ENCODE peak calls at places on chromosome 16, in eight cellular contexts. H, M, T, D, E, K, U and Y are unnamed samples.

GRCh38 chr16:68235105-68235881 is 634 bp downstream of the ESRP2 start:
- DNase-seq in H (peak), M (no peak), T (no peak), D (no peak), E (no peak), K (peak), U (no peak), Y (no peak)

GRCh38 chr16:56995136-56995805 is 5.9 kb downstream of the NLRC5 start:
- DNase-seq in H (no peak), M (no peak), T (no peak), D (no peak), E (no peak), K (no peak), U (no peak), Y (no peak)

GRCh38 chr16:80175011-80175410 is 365.8 kb upstream of the DYNLRB2 start:
- DNase-seq in H (no peak), M (no peak), T (no peak), D (no peak), E (no peak), K (no peak), U (no peak), Y (no peak)

GRCh38 chr16:1640261-1640956 is 28.2 kb downstream of the CRAMP1 start:
- DNase-seq in H (no peak), M (no peak), T (no peak), D (no peak), E (no peak), K (no peak), U (no peak), Y (no peak)

GRCh38 chr16:30084816-30085159 is 6.9 kb downstream of the TBX6 start:
- DNase-seq in H (no peak), M (no peak), T (no peak), D (no peak), E (no peak), K (no peak), U (peak), Y (no peak)

GRCh38 chr16:86572041-86572521 is 5.5 kb downstream of the FOXC2 start:
- DNase-seq in H (no peak), M (no peak), T (no peak), D (no peak), E (no peak), K (no peak), U (no peak), Y (no peak)

GRCh38 chr16:29007865-29008593 is 23.2 kb downstream of the LAT start:
- DNase-seq in H (no peak), M (peak), T (no peak), D (no peak), E (no peak), K (peak), U (no peak), Y (peak)

GRCh38 chr16:86041807-86042206 is 142.8 kb downstream of the IRF8 start:
- DNase-seq in H (no peak), M (no peak), T (no peak), D (no peak), E (no peak), K (no peak), U (no peak), Y (no peak)

GRCh38 chr16:69309316-69309715 is 1.8 kb upstream of the VPS4A start:
- DNase-seq in H (no peak), M (no peak), T (no peak), D (no peak), E (no peak), K (no peak), U (no peak), Y (no peak)

GRCh38 chr16:49057391-49057790 is 224.2 kb downstream of the CBLN1 start:
- DNase-seq in H (no peak), M (no peak), T (no peak), D (no peak), E (no peak), K (no peak), U (no peak), Y (no peak)

GRCh38 chr16:72372646-72373045 is 200.7 kb upstream of the PMFBP1 start:
- DNase-seq in H (no peak), M (no peak), T (no peak), D (no peak), E (no peak), K (no peak), U (no peak), Y (no peak)

GRCh38 chr16:23836404-23837291 is 865 bp downstream of the PRKCB start:
- DNase-seq in H (no peak), M (peak), T (no peak), D (no peak), E (no peak), K (no peak), U (no peak), Y (peak)

GRCh38 chr16:66886914-66887313 is 6.6 kb downstream of the PDP2 start:
- DNase-seq in H (no peak), M (no peak), T (no peak), D (no peak), E (no peak), K (no peak), U (no peak), Y (no peak)

GRCh38 chr16:8866118-8866883 is 2.5 kb downstream of the CARHSP1 start:
- DNase-seq in H (no peak), M (no peak), T (no peak), D (no peak), E (no peak), K (no peak), U (peak), Y (no peak)

GRCh38 chr16:89100601-89101302 is 7.1 kb downstream of the ACSF3 start:
- DNase-seq in H (no peak), M (no peak), T (no peak), D (no peak), E (no peak), K (no peak), U (no peak), Y (peak)

GRCh38 chr16:73878616-73879015 is 418.0 kb upstream of the PSMD7 start:
- DNase-seq in H (peak), M (no peak), T (peak), D (peak), E (no peak), K (peak), U (no peak), Y (no peak)

GRCh38 chr16:49643429-49644142 is 212.3 kb downstream of the ZNF423 start:
- DNase-seq in H (no peak), M (no peak), T (no peak), D (no peak), E (no peak), K (no peak), U (no peak), Y (no peak)

GRCh38 chr16:46620265-46621005 is 744 bp downstream of the SHCBP1 start:
- DNase-seq in H (no peak), M (no peak), T (no peak), D (peak), E (no peak), K (peak), U (no peak), Y (no peak)

GRCh38 chr16:21301168-21301894 is 23.2 kb upstream of the CRYM start:
- DNase-seq in H (peak), M (no peak), T (peak), D (peak), E (no peak), K (peak), U (peak), Y (no peak)

GRCh38 chr16:106623-107324 is 28.7 kb downstream of the MPG start:
- DNase-seq in H (peak), M (peak), T (peak), D (peak), E (no peak), K (peak), U (peak), Y (peak)

GRCh38 chr16:21277927-21278706 is at the start of gene CRYM:
- DNase-seq in H (no peak), M (no peak), T (no peak), D (peak), E (no peak), K (peak), U (peak), Y (peak)

GRCh38 chr16:81883235-81883634 is 104.1 kb downstream of the PLCG2 start:
- DNase-seq in H (no peak), M (no peak), T (no peak), D (no peak), E (no peak), K (no peak), U (no peak), Y (no peak)

GRCh38 chr16:89922477-89922883 is 662 bp upstream of the TUBB3 start:
- DNase-seq in H (peak), M (no peak), T (no peak), D (peak), E (peak), K (peak), U (peak), Y (peak)

GRCh38 chr16:83438326-83438725 is 369.5 kb upstream of the HSBP1 start:
- DNase-seq in H (no peak), M (no peak), T (no peak), D (no peak), E (no peak), K (no peak), U (no peak), Y (no peak)

GRCh38 chr16:25366078-25366477 is 108.4 kb upstream of the ZKSCAN2 start:
- DNase-seq in H (no peak), M (no peak), T (no peak), D (no peak), E (no peak), K (no peak), U (no peak), Y (no peak)

GRCh38 chr16:86751081-86752030 is 173.0 kb downstream of the FOXL1 start:
- DNase-seq in H (no peak), M (no peak), T (no peak), D (no peak), E (no peak), K (peak), U (no peak), Y (no peak)

GRCh38 chr16:31258366-31258765 is 1.4 kb upstream of the ITGAM start:
- DNase-seq in H (no peak), M (no peak), T (no peak), D (no peak), E (no peak), K (no peak), U (no peak), Y (no peak)

GRCh38 chr16:69435977-69436729 is 11.7 kb downstream of the CYB5B start:
- DNase-seq in H (no peak), M (no peak), T (no peak), D (no peak), E (no peak), K (no peak), U (no peak), Y (no peak)

GRCh38 chr16:89325861-89326471 is 108.5 kb downstream of the ZNF778 start:
- DNase-seq in H (no peak), M (no peak), T (no peak), D (peak), E (no peak), K (peak), U (peak), Y (no peak)

GRCh38 chr16:2149630-2150417 is 1.4 kb downstream of the RAB26 start:
- DNase-seq in H (no peak), M (no peak), T (no peak), D (peak), E (no peak), K (peak), U (no peak), Y (no peak)

GRCh38 chr16:19844945-19845641 is 39.6 kb downstream of the GPRC5B start:
- DNase-seq in H (peak), M (no peak), T (peak), D (peak), E (no peak), K (peak), U (peak), Y (no peak)

GRCh38 chr16:50530277-50531236 is 17.6 kb upstream of the NKD1 start:
- DNase-seq in H (peak), M (no peak), T (no peak), D (no peak), E (no peak), K (peak), U (no peak), Y (no peak)

GRCh38 chr16:90022209-90023077 is 3.2 kb upstream of the DBNDD1 start:
- DNase-seq in H (peak), M (peak), T (peak), D (peak), E (no peak), K (peak), U (peak), Y (peak)

GRCh38 chr16:89052824-89053724 is 40.6 kb upstream of the ACSF3 start:
- DNase-seq in H (no peak), M (no peak), T (no peak), D (peak), E (no peak), K (peak), U (no peak), Y (no peak)

DNA sequence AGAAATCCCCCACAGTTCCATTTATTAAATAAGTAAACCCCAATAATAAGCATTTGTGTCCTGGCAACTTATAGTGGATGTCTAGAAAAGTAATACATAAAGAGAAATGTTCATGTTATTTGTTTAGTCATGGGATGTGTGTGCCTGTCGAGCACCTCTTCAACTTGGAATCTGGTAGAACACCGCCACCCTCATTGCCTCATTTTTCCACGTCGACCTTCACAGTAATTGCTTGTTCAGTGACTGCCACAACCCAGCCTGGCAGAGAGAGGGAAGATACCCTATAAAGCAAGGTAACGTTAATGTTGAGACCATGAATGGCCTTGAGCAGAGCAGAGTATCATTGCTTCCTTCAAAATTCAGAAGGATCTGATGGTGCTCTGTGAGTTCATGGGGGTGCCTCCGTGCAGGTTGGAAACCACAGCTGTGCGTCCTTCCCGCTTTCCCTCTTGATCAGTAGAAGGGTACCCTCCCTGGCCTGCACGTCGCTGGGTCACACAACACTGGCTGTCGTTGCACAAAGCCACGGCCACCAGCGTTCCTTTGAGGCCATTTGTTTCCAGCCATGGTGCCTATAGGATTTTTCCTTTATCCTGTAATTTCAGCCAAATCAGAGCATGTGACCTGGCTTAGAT is 3.7 kb upstream of the DNASE1 start:
- DNase-seq in H (no peak), M (no peak), T (no peak), D (no peak), E (no peak), K (no peak), U (no peak), Y (no peak)
- H3K27ac ChIP-seq in H (no peak), M (no peak), T (no peak), D (no peak), E (no peak), K (no peak), U (no peak), Y (no peak)

GRCh38 chr16:11258553-11259287 is 2.7 kb upstream of the SOCS1 start:
- DNase-seq in H (no peak), M (peak), T (no peak), D (no peak), E (no peak), K (no peak), U (peak), Y (no peak)
- H3K4me3 ChIP-seq in H (no peak), M (peak), T (no peak), D (no peak), E (peak), K (no peak), U (no peak), Y (no peak)

DNA sequence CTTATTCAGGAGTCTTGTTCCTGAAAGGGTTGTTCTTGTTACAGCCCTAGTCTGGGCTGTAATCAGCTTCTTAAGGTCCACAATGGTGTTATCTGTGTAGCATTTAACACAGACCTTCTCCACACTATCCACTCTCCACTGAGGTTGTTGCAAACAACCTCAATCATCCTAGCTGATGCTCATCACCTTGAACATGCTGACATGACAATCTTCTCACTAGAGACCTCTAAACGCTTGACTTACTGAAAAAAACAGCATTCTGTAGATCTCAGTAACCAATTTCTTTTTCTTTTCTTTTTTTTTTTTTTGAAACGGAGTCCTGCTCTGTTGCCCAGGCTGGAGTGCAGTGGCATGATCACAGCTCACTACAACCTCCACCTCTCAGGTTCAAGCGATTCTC is 3.6 kb downstream of the TNFRSF17 start:
- DNase-seq in H (no peak), M (no peak), T (no peak), D (no peak), E (no peak), K (no peak), U (no peak), Y (no peak)
- H3K27ac ChIP-seq in H (no peak), M (no peak), T (no peak), D (no peak), E (no peak), K (no peak), U (no peak), Y (no peak)

GRCh38 chr16:3383045-3383448 is 17.8 kb downstream of the ZSCAN32 start:
- DNase-seq in H (no peak), M (no peak), T (no peak), D (no peak), E (no peak), K (no peak), U (no peak), Y (no peak)

GRCh38 chr16:3375680-3376079 is 20.0 kb downstream of the OR2C1 start:
- DNase-seq in H (no peak), M (no peak), T (no peak), D (no peak), E (no peak), K (no peak), U (no peak), Y (no peak)

DNA sequence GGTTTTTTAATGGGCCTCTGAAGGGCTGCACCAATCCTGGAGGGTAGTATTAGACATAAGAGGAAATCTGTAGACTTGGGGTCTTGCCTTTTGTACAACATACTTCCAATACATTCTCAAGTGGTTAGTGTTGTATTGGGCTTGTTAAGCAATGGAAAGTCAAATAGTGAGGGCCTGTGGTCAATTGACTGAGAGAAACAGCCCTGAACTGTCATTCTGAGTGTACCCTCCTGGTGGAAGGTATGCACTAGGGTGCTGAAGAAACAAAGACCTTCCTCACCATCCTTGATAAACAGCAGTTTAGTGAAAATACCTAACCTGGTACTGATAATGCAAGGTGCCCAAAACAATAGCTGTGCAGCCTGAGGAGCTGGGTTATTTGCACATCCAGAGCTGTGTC is 22.2 kb downstream of the OR2C1 start:
- DNase-seq in H (no peak), M (no peak), T (no peak), D (no peak), E (no peak), K (no peak), U (no peak), Y (no peak)
- H3K4me3 ChIP-seq in H (no peak), M (no peak), T (no peak), D (no peak), E (no peak), K (no peak), U (no peak), Y (no peak)

DNA sequence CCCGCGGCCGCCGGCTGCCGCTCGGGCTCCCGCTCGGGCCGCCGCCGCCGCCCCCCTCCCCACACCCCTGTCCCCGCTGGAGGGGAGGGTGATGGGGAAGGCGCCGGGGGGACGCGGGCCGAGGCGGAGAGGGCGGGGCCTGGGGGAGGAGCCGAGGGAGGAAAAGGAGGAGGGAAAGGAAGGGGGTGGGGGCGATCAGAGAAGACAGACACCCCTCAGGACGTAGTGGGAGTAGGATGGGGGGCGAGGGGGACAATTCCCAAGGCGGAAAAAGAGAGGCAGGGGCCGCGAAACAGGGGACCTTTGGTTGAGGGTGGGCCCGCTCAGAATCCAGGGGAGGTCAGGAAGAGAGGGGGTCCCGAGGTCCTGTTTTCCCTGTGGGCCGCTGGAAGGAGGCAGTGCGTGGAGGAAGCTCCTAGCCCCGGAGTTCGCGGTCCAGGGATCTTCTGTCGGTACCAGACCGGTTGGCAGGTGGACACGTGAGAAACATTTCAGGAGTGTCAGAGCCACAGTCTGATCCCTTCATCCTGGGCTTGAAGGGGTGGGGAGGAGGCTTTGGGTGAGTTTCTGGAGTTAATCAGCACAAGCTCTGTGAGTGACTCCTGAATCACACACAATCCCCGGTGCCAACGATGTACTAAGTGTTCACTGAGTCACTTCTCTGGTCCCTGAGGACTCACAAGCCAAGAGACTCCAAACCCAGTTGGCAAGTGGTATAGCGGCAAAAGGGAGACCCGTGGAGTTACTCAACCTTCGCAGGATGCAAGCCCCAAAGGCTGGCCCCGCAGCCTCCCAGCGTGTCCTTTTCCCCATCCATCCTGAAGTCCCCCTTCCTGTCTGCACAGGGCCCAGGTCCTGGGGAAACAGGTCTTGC is at the start of gene XYLT1:
- DNase-seq in H (peak), M (no peak), T (no peak), D (peak), E (no peak), K (peak), U (peak), Y (peak)
- H3K27ac ChIP-seq in H (no peak), M (no peak), T (no peak), D (peak), E (peak), K (no peak), U (peak), Y (peak)

GRCh38 chr16:76634847-76635697 is 357.9 kb downstream of the CNTNAP4 start:
- DNase-seq in H (peak), M (no peak), T (no peak), D (no peak), E (no peak), K (no peak), U (no peak), Y (no peak)
- H3K4me3 ChIP-seq in H (no peak), M (no peak), T (no peak), D (no peak), E (no peak), K (no peak), U (no peak), Y (no peak)